ENCODE peak calls at places on chromosomes 12 and 14, in four cellular contexts. U is dorsolateral prefrontal cortex, N is testis, T is left ventricle myocardium inferior. C is an unnamed sample.

GRCh38 chr12:7190268-7191055 is 976 bp downstream of the PEX5 start:
- DNase-seq in U (peak), T (peak), N (peak), C (peak)

GRCh38 chr12:103915306-103915705 is 14.9 kb upstream of the HSP90B1 start:
- DNase-seq in T (no peak), N (no peak), U (no peak), C (no peak)

GRCh38 chr12:104653730-104654328 is 197.1 kb downstream of the CHST11 start:
- DNase-seq in U (no peak), T (no peak), N (no peak), C (no peak)

GRCh38 chr12:91777268-91777997 is 368.2 kb downstream of the BTG1 start:
- DNase-seq in T (no peak), N (no peak), U (no peak), C (peak)

GRCh38 chr14:50768693-50769092 is 62.3 kb downstream of the NIN start:
- DNase-seq in N (no peak), T (no peak), U (no peak), C (peak)

GRCh38 chr12:59643576-59643975 is 47.7 kb downstream of the SLC16A7 start:
- DNase-seq in U (no peak), N (no peak), T (no peak), C (no peak)

GRCh38 chr14:105484069-105484996 is 2.4 kb upstream of the CRIP1 start:
- DNase-seq in U (no peak), N (no peak), T (peak), C (peak)

GRCh38 chr12:105214670-105215375 is 21.2 kb downstream of the APPL2 start:
- DNase-seq in U (no peak), N (no peak), T (no peak), C (peak)

GRCh38 chr14:99964979-99965378 is 100.2 kb upstream of the EVL start:
- DNase-seq in T (no peak), N (no peak), U (no peak), C (no peak)

GRCh38 chr14:77641534-77642341 is 25.3 kb upstream of the SPTLC2 start:
- DNase-seq in U (peak), N (peak), T (peak), C (no peak)

GRCh38 chr14:82410064-82410463 is 876.4 kb upstream of the SEL1L start:
- DNase-seq in T (no peak), N (no peak), U (no peak), C (no peak)

GRCh38 chr12:109445224-109445623 is 31.9 kb downstream of the KCTD10 start:
- DNase-seq in N (no peak), T (no peak), U (no peak), C (no peak)
- H3K27ac ChIP-seq in N (no peak), T (peak), U (no peak), C (peak)

GRCh38 chr12:110100315-110100970 is 23.7 kb upstream of the IFT81 start:
- DNase-seq in U (peak), N (peak), T (peak), C (peak)
- H3K27ac ChIP-seq in U (peak), N (no peak), T (peak), C (no peak)

GRCh38 chr12:3751151-3752095 is 1.5 kb downstream of the CRACR2A start:
- DNase-seq in U (no peak), T (no peak), N (no peak), C (no peak)
- H3K27ac ChIP-seq in U (no peak), T (peak), N (no peak), C (no peak)

DNA sequence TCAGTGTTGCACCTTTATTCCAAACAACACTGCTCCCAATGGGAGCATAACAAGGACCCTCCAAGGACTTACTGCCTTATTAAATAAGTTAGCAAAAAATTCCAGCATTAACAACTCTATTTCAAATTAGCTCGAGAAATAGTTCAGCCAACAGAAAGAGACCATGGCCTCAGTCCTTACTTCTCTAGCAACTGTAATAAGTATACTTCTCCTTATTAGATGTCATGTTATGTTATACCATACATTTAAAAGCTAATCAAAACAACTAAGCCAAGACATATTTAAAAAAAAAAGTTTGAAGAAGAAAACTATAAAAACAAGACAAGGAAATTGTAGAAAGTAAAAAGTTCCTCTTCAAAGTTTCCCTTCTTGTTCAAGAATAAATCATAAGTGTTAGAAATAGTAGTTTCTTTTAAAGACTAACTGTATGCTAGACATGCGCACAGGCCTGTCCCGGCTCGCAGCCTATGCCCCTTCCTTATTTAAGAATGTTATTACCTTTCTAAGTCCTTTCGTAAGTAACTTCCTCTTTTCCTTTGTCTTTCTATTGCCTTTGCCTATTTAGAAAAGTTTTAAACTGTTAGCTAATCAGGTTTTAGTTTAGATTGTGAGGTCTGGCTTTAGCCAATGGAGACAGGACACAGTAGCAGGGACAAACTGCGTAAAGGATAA is 68.6 kb downstream of the RESF1 start:
- DNase-seq in T (no peak), U (no peak), N (no peak), C (no peak)
- H3K27ac ChIP-seq in T (no peak), U (no peak), N (no peak), C (no peak)

C was measured in mesenchymal stem cell.